ENCODE peak calls at places on chromosomes 12 and 14, in five cellular contexts. One of them, this sample, is unnamed.
A peak's percentile ranks its signal among the peaks of the same experiment; 100 is the strongest.

GRCh38 chr12:116236148-116236731 is 41.3 kb downstream of the MED13L start:
- DNase-seq in GM23248: peak; percentile 72
- DNase-seq in neural progenitor cell: peak; percentile 68
- DNase-seq in MM.1S: peak; percentile 30
- DNase-seq in HCT116: no peak
- DNase-seq in this sample: peak; percentile 69

GRCh38 chr12:96048392-96048969 is 13.1 kb upstream of the LTA4H start:
- DNase-seq in GM23248: no peak
- DNase-seq in neural progenitor cell: no peak
- DNase-seq in MM.1S: no peak
- DNase-seq in HCT116: no peak
- DNase-seq in this sample: peak; percentile 91

GRCh38 chr12:117599849-117600248 is 238.4 kb upstream of the NOS1 start:
- DNase-seq in GM23248: no peak
- DNase-seq in neural progenitor cell: no peak
- DNase-seq in MM.1S: no peak
- DNase-seq in HCT116: peak; percentile 56
- DNase-seq in this sample: peak; percentile 58

GRCh38 chr12:62767506-62767905 is 167.4 kb downstream of the PPM1H start:
- DNase-seq in GM23248: peak; percentile 86
- DNase-seq in neural progenitor cell: no peak
- DNase-seq in MM.1S: no peak
- DNase-seq in HCT116: no peak
- DNase-seq in this sample: peak; percentile 54

GRCh38 chr14:72488551-72488950 is 405.4 kb downstream of the DPF3 start:
- DNase-seq in GM23248: no peak
- DNase-seq in neural progenitor cell: no peak
- DNase-seq in MM.1S: no peak
- DNase-seq in HCT116: no peak
- DNase-seq in this sample: no peak

GRCh38 chr12:127162902-127163301 is 1104.1 kb upstream of the TMEM132C start:
- DNase-seq in GM23248: peak; percentile 84
- DNase-seq in neural progenitor cell: no peak
- DNase-seq in MM.1S: peak; percentile 52
- DNase-seq in HCT116: no peak
- DNase-seq in this sample: peak; percentile 78

GRCh38 chr12:56773113-56773512 is 10.0 kb downstream of the HSD17B6 start:
- DNase-seq in GM23248: no peak
- DNase-seq in neural progenitor cell: no peak
- DNase-seq in MM.1S: no peak
- DNase-seq in HCT116: no peak
- DNase-seq in this sample: no peak

GRCh38 chr12:48000878-48001321 is 3.4 kb downstream of the COL2A1 start:
- DNase-seq in GM23248: peak; percentile 86
- DNase-seq in neural progenitor cell: peak; percentile 84
- DNase-seq in MM.1S: no peak
- DNase-seq in HCT116: peak; percentile 1
- DNase-seq in this sample: peak; percentile 73

GRCh38 chr14:32472512-32473472 is 143.7 kb downstream of the AKAP6 start:
- DNase-seq in GM23248: peak; percentile 73
- DNase-seq in neural progenitor cell: peak; percentile 7
- DNase-seq in MM.1S: no peak
- DNase-seq in HCT116: no peak
- DNase-seq in this sample: peak; percentile 60

GRCh38 chr14:50619569-50620141 is 48.5 kb downstream of the SAV1 start:
- DNase-seq in GM23248: peak; percentile 60
- DNase-seq in neural progenitor cell: peak; percentile 22
- DNase-seq in MM.1S: peak; percentile 28
- DNase-seq in HCT116: peak; percentile 32
- DNase-seq in this sample: peak; percentile 72

GRCh38 chr14:93239869-93240677 is 33.0 kb downstream of the UBR7 start:
- DNase-seq in GM23248: peak; percentile 74
- DNase-seq in neural progenitor cell: no peak
- DNase-seq in MM.1S: no peak
- DNase-seq in HCT116: peak; percentile 57
- DNase-seq in this sample: peak; percentile 95

GRCh38 chr14:57492859-57493258 is 798 bp downstream of the CCDC198 start:
- DNase-seq in GM23248: peak; percentile 50
- DNase-seq in neural progenitor cell: no peak
- DNase-seq in MM.1S: no peak
- DNase-seq in HCT116: no peak
- DNase-seq in this sample: peak; percentile 73

GRCh38 chr12:117261267-117261666 is 71.0 kb upstream of the FBXO21 start:
- DNase-seq in GM23248: peak; percentile 34
- DNase-seq in neural progenitor cell: no peak
- DNase-seq in MM.1S: no peak
- DNase-seq in HCT116: peak; percentile 4
- DNase-seq in this sample: peak; percentile 96

GRCh38 chr12:39912211-39912980 is 193.5 kb downstream of the SLC2A13 start:
- DNase-seq in GM23248: no peak
- DNase-seq in neural progenitor cell: no peak
- DNase-seq in MM.1S: no peak
- DNase-seq in HCT116: no peak
- DNase-seq in this sample: peak; percentile 79

DNA sequence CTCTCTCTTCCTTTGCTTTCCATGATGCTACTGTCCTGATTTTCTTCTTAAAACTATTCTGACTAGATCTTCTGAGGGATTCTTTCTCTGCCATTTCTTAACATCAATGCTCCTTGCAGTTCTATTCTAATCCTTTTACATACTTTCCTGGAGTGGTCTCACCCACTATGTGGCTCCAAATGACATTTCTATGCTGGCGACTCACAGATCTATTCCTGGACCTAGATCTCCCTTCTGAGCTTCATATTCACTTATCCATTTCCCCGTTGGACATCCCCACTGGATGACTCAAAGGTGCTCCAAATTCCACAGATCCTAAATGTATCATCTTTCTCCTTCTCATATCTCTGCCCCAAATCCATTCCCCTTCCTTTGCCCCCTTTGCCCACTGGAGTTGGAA is 4.1 kb downstream of the TEP1 start:
- DNase-seq in GM23248: peak; percentile 74
- DNase-seq in neural progenitor cell: no peak
- DNase-seq in MM.1S: no peak
- DNase-seq in HCT116: no peak
- DNase-seq in this sample: peak; percentile 33
- H3K9ac ChIP-seq in GM23248: no peak overlapping the region
- H3K9ac ChIP-seq in neural progenitor cell: no peak overlapping the region
- H3K9ac ChIP-seq in MM.1S: no peak overlapping the region
- H3K9ac ChIP-seq in HCT116: no peak overlapping the region
- H3K9ac ChIP-seq in this sample: no peak overlapping the region

GRCh38 chr14:76055330-76055729 is 69.8 kb downstream of the IFT43 start:
- DNase-seq in GM23248: no peak
- DNase-seq in neural progenitor cell: no peak
- DNase-seq in MM.1S: no peak
- DNase-seq in HCT116: no peak
- DNase-seq in this sample: no peak

GRCh38 chr14:76057914-76058313 is 72.4 kb downstream of the IFT43 start:
- DNase-seq in GM23248: no peak
- DNase-seq in neural progenitor cell: no peak
- DNase-seq in MM.1S: no peak
- DNase-seq in HCT116: no peak
- DNase-seq in this sample: no peak

GRCh38 chr14:76053576-76054369 is 68.2 kb downstream of the IFT43 start:
- DNase-seq in GM23248: no peak
- DNase-seq in neural progenitor cell: no peak
- DNase-seq in MM.1S: no peak
- DNase-seq in HCT116: no peak
- DNase-seq in this sample: no peak

GRCh38 chr14:76051717-76052459 is 66.3 kb downstream of the IFT43 start:
- DNase-seq in GM23248: no peak
- DNase-seq in neural progenitor cell: no peak
- DNase-seq in MM.1S: no peak
- DNase-seq in HCT116: no peak
- DNase-seq in this sample: no peak

GRCh38 chr14:76056128-76056527 is 70.6 kb downstream of the IFT43 start:
- DNase-seq in GM23248: peak; percentile 41
- DNase-seq in neural progenitor cell: no peak
- DNase-seq in MM.1S: no peak
- DNase-seq in HCT116: no peak
- DNase-seq in this sample: peak; percentile 39
- TF ChIP-seq EZH2phosphoT487 in GM23248: no peak
- TF ChIP-seq EZH2phosphoT487 in neural progenitor cell: no peak
- TF ChIP-seq EZH2phosphoT487 in MM.1S: no peak
- TF ChIP-seq EZH2phosphoT487 in HCT116: no peak
- TF ChIP-seq EZH2phosphoT487 in this sample: no peak

GRCh38 chr12:1575287-1575798 is 19.0 kb downstream of the FBXL14 start:
- DNase-seq in GM23248: peak; percentile 47
- DNase-seq in neural progenitor cell: no peak
- DNase-seq in MM.1S: no peak
- DNase-seq in HCT116: no peak
- DNase-seq in this sample: no peak

GRCh38 chr12:1574863-1575254 is 19.5 kb downstream of the FBXL14 start:
- DNase-seq in GM23248: no peak
- DNase-seq in neural progenitor cell: no peak
- DNase-seq in MM.1S: no peak
- DNase-seq in HCT116: no peak
- DNase-seq in this sample: no peak

GRCh38 chr12:1575799-1576401 is 18.5 kb downstream of the FBXL14 start:
- DNase-seq in GM23248: peak; percentile 65
- DNase-seq in neural progenitor cell: no peak
- DNase-seq in MM.1S: no peak
- DNase-seq in HCT116: no peak
- DNase-seq in this sample: peak; percentile 66

GRCh38 chr12:1573960-1574862 is 20.2 kb downstream of the FBXL14 start:
- DNase-seq in GM23248: no peak
- DNase-seq in neural progenitor cell: no peak
- DNase-seq in MM.1S: no peak
- DNase-seq in HCT116: no peak
- DNase-seq in this sample: no peak

DNA sequence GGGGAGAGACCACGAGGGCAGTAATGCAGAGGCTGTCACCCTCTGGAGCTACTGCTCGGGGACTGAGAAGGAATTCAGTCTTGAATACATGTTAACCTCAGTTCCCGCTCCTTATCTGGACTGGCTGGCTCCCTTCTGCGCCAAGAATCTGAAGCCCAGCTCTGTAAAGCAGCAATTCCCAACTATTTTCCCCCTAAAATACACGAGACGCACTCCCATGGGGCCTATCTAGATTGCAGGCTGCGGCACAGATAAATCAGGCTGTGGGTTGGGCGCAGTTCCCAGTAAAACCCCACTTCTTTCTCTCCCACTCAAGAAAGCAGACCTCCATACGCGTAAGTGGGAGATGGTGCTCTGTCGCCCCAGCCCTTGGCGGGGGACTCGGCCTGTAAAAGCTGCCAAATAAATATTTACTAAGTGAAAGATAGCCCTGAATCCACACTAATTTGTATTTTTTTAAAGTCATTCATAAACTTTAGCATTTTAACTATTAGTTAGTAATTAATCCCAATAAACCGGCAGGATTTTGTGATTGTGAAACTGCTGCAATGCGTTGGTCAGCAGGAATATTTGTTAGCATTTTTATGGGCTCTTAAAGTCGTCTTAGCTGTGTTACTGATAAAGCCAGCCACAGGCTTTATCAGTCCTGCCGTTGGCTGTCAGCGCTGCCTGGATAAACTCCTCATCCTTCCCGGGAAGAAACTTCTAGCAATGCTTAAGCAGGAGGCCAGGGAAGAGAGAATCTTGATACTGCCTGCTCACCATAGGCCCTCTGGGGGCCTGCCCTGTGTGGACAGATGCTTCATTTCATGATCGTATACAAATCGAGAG is 17.8 kb downstream of the FBXL14 start:
- DNase-seq in GM23248: peak; percentile 64
- DNase-seq in neural progenitor cell: no peak
- DNase-seq in MM.1S: no peak
- DNase-seq in HCT116: no peak
- DNase-seq in this sample: peak; percentile 7
- H3K9ac ChIP-seq in GM23248: peak overlapping the region; percentile 61
- H3K9ac ChIP-seq in neural progenitor cell: no peak overlapping the region
- H3K9ac ChIP-seq in MM.1S: no peak overlapping the region
- H3K9ac ChIP-seq in HCT116: no peak overlapping the region
- H3K9ac ChIP-seq in this sample: no peak overlapping the region

GRCh38 chr12:74910831-74911230 is 298.8 kb downstream of the KCNC2 start:
- DNase-seq in GM23248: no peak
- DNase-seq in neural progenitor cell: no peak
- DNase-seq in MM.1S: no peak
- DNase-seq in HCT116: no peak
- DNase-seq in this sample: no peak

GRCh38 chr12:74903522-74903921 is 306.1 kb downstream of the KCNC2 start:
- DNase-seq in GM23248: no peak
- DNase-seq in neural progenitor cell: peak; percentile 61
- DNase-seq in MM.1S: no peak
- DNase-seq in HCT116: peak; percentile 13
- DNase-seq in this sample: peak; percentile 35

GRCh38 chr12:74900232-74900631 is 309.4 kb downstream of the KCNC2 start:
- DNase-seq in GM23248: no peak
- DNase-seq in neural progenitor cell: no peak
- DNase-seq in MM.1S: no peak
- DNase-seq in HCT116: no peak
- DNase-seq in this sample: no peak

DNA sequence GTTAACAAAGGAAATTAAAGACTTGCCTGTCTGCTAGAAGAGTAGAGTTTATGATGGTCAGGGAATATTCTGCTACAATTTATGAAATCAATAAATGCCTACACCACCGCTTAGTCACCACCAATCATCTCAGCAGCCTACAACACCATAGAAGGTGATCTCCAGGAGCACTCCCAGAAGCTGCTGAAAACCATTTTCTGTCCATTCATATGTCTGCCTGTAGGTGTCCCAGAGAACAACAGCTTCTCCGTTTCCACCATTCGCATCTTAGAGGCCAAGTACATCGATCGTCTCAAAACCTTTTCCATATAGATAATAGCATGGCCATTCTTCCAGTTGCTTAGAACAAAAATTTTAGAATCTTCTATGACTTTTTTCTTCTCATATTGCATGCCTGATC is 303.4 kb downstream of the KCNC2 start:
- DNase-seq in GM23248: peak; percentile 5
- DNase-seq in neural progenitor cell: peak; percentile 10
- DNase-seq in MM.1S: no peak
- DNase-seq in HCT116: no peak
- DNase-seq in this sample: no peak
- TF ChIP-seq EZH2phosphoT487 in GM23248: no peak
- TF ChIP-seq EZH2phosphoT487 in neural progenitor cell: no peak
- TF ChIP-seq EZH2phosphoT487 in MM.1S: no peak
- TF ChIP-seq EZH2phosphoT487 in HCT116: no peak
- TF ChIP-seq EZH2phosphoT487 in this sample: no peak